ENCODE peak calls at places on chromosomes 2 and 18, in five cellular contexts. G, P, Q, R and Y are unnamed samples.

GRCh38 chr2:159093496-159093895 is 125.1 kb downstream of the TANC1 start:
- DNase-seq in G (no peak), P (no peak), Q (no peak), R (no peak), Y (no peak)

GRCh38 chr2:71554028-71554705 is 100.8 kb downstream of the DYSF start:
- DNase-seq in G (no peak), P (no peak), Q (no peak), R (no peak), Y (peak; percentile 11)

GRCh38 chr2:85997016-85997970 is 108.4 kb downstream of the POLR1A start:
- DNase-seq in G (no peak), P (no peak), Q (no peak), R (peak; percentile 65), Y (no peak)

GRCh38 chr2:232464534-232464865 is 8.5 kb downstream of the ALPI start:
- DNase-seq in G (no peak), P (no peak), Q (no peak), R (no peak), Y (no peak)

GRCh38 chr2:230325316-230326243 is 1.4 kb upstream of the SP140L start:
- DNase-seq in G (no peak), P (no peak), Q (no peak), R (no peak), Y (no peak)

GRCh38 chr2:237256845-237257244 is 157.1 kb downstream of the COL6A3 start:
- DNase-seq in G (peak; percentile 40), P (no peak), Q (no peak), R (peak; percentile 70), Y (no peak)

GRCh38 chr18:36389811-36390581 is 92.5 kb downstream of the FHOD3 start:
- DNase-seq in G (no peak), P (no peak), Q (no peak), R (no peak), Y (no peak)

GRCh38 chr2:220276736-220277444 is 649.5 kb downstream of the SLC4A3 start:
- DNase-seq in G (no peak), P (no peak), Q (peak; percentile 57), R (no peak), Y (no peak)

GRCh38 chr2:128446866-128447537 is 128.3 kb upstream of the HS6ST1 start:
- DNase-seq in G (no peak), P (no peak), Q (no peak), R (no peak), Y (no peak)

GRCh38 chr2:134327367-134327766 is 73.5 kb downstream of the MGAT5 start:
- DNase-seq in G (peak; percentile 83), P (no peak), Q (no peak), R (no peak), Y (no peak)

GRCh38 chr18:6961331-6961730 is 156.3 kb downstream of the LAMA1 start:
- DNase-seq in G (peak; percentile 19), P (no peak), Q (no peak), R (no peak), Y (no peak)

GRCh38 chr2:75424936-75425619 is 135.7 kb downstream of the EVA1A start:
- DNase-seq in G (peak; percentile 31), P (no peak), Q (no peak), R (no peak), Y (no peak)

GRCh38 chr2:144705328-144706245 is 185.7 kb upstream of the ZEB2 start:
- DNase-seq in G (no peak), P (no peak), Q (peak; percentile 44), R (no peak), Y (no peak)

GRCh38 chr2:155099784-155100183 is 401.3 kb downstream of the KCNJ3 start:
- DNase-seq in G (peak; percentile 14), P (no peak), Q (no peak), R (no peak), Y (no peak)

GRCh38 chr2:223180463-223180862 is 128.5 kb downstream of the KCNE4 start:
- DNase-seq in G (no peak), P (no peak), Q (no peak), R (no peak), Y (no peak)

GRCh38 chr2:63189026-63189425 is 138.4 kb downstream of the OTX1 start:
- DNase-seq in G (peak; percentile 51), P (no peak), Q (peak; percentile 4), R (no peak), Y (no peak)
- TF ChIP-seq CTCF in G (peak; percentile 95), P (peak; percentile 55), Q (peak; percentile 89), R (no peak), Y (peak; percentile 41)

GRCh38 chr18:54918060-54918459 is 41.2 kb downstream of the CCDC68 start:
- DNase-seq in G (no peak), P (no peak), Q (no peak), R (no peak), Y (no peak)

GRCh38 chr18:54911551-54911950 is 47.7 kb downstream of the CCDC68 start:
- DNase-seq in G (no peak), P (no peak), Q (no peak), R (no peak), Y (no peak)

GRCh38 chr18:54919412-54919811 is 39.8 kb downstream of the CCDC68 start:
- DNase-seq in G (no peak), P (no peak), Q (no peak), R (no peak), Y (no peak)

DNA sequence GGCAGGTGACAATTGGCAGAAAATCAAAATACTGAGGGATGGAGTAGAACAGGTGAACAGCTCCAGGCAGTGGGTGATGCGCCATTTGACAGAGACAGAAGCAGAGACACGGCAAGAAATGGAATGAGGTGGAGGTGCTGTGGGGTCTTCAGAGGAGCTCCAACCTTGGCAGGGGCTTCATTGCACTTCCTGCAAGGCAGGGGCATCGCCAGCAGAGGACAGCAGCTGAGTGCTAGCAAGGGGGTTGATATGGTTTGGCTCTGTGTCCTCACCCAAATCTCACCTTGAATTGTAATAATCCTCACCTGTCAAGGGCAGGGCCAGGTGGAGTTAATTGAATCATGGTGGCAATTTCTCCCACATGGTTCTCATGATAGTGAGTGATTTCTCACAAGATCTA is 42.8 kb downstream of the CCDC68 start:
- DNase-seq in G (no peak), P (no peak), Q (no peak), R (no peak), Y (no peak)
- TF ChIP-seq CTCF in G (no peak), P (no peak), Q (no peak), R (no peak), Y (no peak)

GRCh38 chr18:25595274-25595673 is 243.3 kb upstream of the ZNF521 start:
- DNase-seq in G (no peak), P (no peak), Q (no peak), R (no peak), Y (no peak)

GRCh38 chr18:25587545-25587944 is 235.6 kb upstream of the ZNF521 start:
- DNase-seq in G (no peak), P (no peak), Q (no peak), R (no peak), Y (no peak)

GRCh38 chr18:25590456-25590855 is 238.5 kb upstream of the ZNF521 start:
- DNase-seq in G (no peak), P (no peak), Q (no peak), R (no peak), Y (no peak)

GRCh38 chr18:25594351-25594750 is 242.4 kb upstream of the ZNF521 start:
- DNase-seq in G (no peak), P (no peak), Q (no peak), R (no peak), Y (no peak)

DNA sequence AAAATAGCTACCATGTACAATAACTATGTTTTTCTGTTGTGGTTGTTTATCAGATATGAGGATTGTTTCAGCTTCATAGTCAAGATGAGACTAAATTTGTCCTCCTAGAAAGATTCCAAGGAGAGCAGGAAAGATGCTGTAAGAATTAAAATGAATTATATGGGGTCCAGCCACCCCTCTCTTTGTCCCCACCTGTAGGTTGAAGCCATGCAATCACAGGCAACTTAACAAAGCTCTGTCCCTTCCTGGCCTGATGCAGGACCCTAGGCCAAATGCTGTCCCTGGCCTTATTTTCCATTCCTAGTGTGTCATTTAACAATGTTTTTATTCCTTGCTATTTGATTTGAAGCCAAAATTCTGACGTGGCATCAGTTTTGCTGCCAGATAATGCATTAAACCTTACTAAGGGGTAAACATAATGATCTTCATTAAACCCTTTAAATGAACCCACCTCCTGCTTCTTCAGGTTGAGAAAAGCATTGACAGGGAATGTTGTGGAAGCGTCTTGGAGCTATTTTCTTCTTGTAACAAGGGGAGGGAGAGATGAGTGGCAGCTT is 240.9 kb upstream of the ZNF521 start:
- DNase-seq in G (no peak), P (no peak), Q (no peak), R (no peak), Y (no peak)
- TF ChIP-seq CTCF in G (no peak), P (peak; percentile 13), Q (no peak), R (no peak), Y (no peak)

DNA sequence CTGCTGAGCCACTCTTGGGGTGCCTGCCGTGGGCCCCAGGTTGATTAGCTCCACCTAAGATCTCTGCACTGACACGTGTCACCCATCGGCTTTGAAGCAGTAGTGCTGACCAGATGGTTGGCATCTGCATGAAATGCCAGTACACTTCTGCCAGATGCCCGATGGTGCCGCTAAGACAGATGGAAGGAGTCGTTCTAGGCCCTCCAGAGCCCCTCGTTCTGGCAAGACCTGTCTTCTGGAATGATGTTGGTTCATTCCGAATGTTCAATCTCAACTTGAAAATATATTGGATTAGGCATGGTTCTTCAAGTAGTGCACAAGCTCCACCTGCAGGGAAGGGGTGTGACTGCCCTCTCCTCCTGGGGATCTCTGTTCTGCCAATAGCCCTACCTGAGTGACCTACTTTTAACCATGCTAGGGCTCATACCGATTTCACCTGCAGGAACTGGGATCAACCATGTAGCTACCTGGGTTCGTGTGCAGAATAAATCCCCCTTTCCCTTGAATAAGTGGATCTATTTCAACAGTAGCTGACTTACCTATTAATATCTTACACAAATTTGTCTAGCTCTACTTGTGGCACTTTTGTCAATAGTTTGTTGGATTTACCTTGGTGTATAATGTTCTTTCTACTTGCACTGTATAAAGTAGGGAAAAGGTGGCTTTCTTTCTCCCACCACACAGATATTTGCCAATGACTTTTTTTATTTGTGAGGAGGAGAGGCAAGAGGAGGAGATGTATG is 342.6 kb downstream of the CTNNA2 start:
- DNase-seq in G (no peak), P (no peak), Q (no peak), R (no peak), Y (no peak)
- TF ChIP-seq CTCF in G (no peak), P (peak; percentile 66), Q (no peak), R (no peak), Y (no peak)

GRCh38 chr2:211860224-211860623 is 678.4 kb downstream of the ERBB4 start:
- DNase-seq in G (no peak), P (no peak), Q (no peak), R (no peak), Y (no peak)

GRCh38 chr2:211854832-211855231 is 683.8 kb downstream of the ERBB4 start:
- DNase-seq in G (no peak), P (no peak), Q (no peak), R (no peak), Y (no peak)
- TF ChIP-seq CTCF in G (no peak), P (peak; percentile 27), Q (no peak), R (no peak), Y (no peak)

GRCh38 chr18:43786893-43787292 is 509.6 kb upstream of the SYT4 start:
- DNase-seq in G (no peak), P (no peak), Q (no peak), R (no peak), Y (no peak)

GRCh38 chr18:43794363-43794762 is 517.1 kb upstream of the SYT4 start:
- DNase-seq in G (no peak), P (no peak), Q (no peak), R (no peak), Y (no peak)

GRCh38 chr18:43785145-43785544 is 507.9 kb upstream of the SYT4 start:
- DNase-seq in G (no peak), P (no peak), Q (no peak), R (no peak), Y (no peak)

GRCh38 chr18:43793910-43794309 is 516.6 kb upstream of the SYT4 start:
- DNase-seq in G (peak; percentile 13), P (no peak), Q (no peak), R (no peak), Y (no peak)

GRCh38 chr18:43789234-43790000 is 512.1 kb upstream of the SYT4 start:
- DNase-seq in G (no peak), P (no peak), Q (no peak), R (no peak), Y (no peak)
- TF ChIP-seq CTCF in G (peak; percentile 5), P (peak; percentile 28), Q (peak; percentile 44), R (no peak), Y (no peak)